ENCODE peak calls at places on chromosomes 3 and 15, in seven cellular contexts. N, V, S, D, K, Q and R are unnamed samples.
A peak's percentile ranks its signal among the peaks of the same experiment; 100 is the strongest.

GRCh38 chr15:65245096-65245849 is 34.0 kb upstream of the CILP start:
- DNase-seq in Q (no peak), S (peak; percentile 88), D (no peak), V (peak; percentile 93), N (no peak), K (no peak), R (no peak)

GRCh38 chr3:143464850-143465249 is 345.3 kb downstream of the CHST2 start:
- DNase-seq in K (no peak), V (no peak), Q (no peak), N (no peak), S (peak; percentile 14), D (no peak), R (no peak)

GRCh38 chr3:182259579-182259978 is 533.7 kb upstream of the ATP11B start:
- DNase-seq in N (peak; percentile 54), V (no peak), D (peak; percentile 66), Q (no peak), S (no peak), K (no peak), R (no peak)

GRCh38 chr15:39592500-39592899 is 11.6 kb downstream of the THBS1 start:
- DNase-seq in K (no peak), Q (no peak), N (no peak), D (no peak), S (peak; percentile 59), V (peak; percentile 55), R (no peak)

GRCh38 chr15:88690331-88690730 is 51.5 kb downstream of the ISG20 start:
- DNase-seq in S (no peak), D (no peak), K (no peak), N (no peak), V (no peak), Q (no peak), R (no peak)

GRCh38 chr3:171187706-171188290 is 161.3 kb upstream of the SLC2A2 start:
- DNase-seq in N (no peak), V (peak; percentile 48), D (no peak), S (peak; percentile 48), Q (peak; percentile 50), K (peak; percentile 72), R (peak; percentile 30)

GRCh38 chr3:68771683-68772082 is 160.7 kb downstream of the TAFA4 start:
- DNase-seq in V (no peak), N (no peak), Q (peak; percentile 64), D (no peak), S (no peak), K (no peak), R (no peak)

GRCh38 chr3:52230461-52230860 is 5.0 kb upstream of the TLR9 start:
- DNase-seq in V (no peak), D (no peak), K (no peak), Q (no peak), S (no peak), N (no peak), R (no peak)

GRCh38 chr3:117688583-117688982 is 979.0 kb downstream of the TUSC7 start:
- DNase-seq in S (no peak), V (no peak), K (no peak), N (no peak), D (peak; percentile 38), Q (no peak), R (no peak)

DNA sequence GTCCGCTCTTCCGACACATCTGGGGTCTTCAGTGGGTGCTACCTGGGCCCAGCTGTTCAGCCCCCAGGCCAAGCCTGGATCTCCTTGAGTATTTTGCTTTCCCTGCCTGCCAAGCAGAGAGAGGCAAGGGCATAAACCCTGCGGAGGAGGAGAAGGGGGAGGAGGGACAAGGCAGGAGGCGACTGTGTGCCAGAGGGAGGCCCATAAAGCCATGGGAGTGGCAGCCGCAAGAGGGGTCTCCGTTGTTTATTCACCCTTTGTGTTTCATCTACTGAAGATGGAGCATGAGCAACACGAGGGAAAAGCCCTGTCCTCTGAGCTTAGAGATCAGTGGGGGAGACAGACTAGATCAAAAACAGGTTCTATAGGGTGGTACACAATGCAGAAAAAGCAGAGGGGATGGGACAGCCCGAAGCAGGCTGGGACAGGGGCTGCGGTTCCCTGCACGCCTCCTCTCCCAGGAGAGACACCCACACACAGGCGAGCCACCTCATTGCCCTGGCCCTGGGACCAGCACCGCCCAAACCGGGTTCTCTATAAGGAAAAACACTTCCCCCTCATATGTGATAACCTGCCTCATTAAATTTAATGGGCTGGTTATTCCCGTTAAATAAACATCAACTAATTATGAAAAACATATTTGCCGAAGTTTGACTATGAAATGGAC is 14.5 kb upstream of the PLXNA1 start:
- DNase-seq in N (no peak), D (no peak), S (no peak), K (no peak), V (no peak), Q (no peak), R (no peak)
- H2AK5ac ChIP-seq in N (no peak overlapping the region), D (no peak overlapping the region), S (no peak overlapping the region), K (no peak overlapping the region), V (no peak overlapping the region), Q (no peak overlapping the region), R (no peak overlapping the region)

DNA sequence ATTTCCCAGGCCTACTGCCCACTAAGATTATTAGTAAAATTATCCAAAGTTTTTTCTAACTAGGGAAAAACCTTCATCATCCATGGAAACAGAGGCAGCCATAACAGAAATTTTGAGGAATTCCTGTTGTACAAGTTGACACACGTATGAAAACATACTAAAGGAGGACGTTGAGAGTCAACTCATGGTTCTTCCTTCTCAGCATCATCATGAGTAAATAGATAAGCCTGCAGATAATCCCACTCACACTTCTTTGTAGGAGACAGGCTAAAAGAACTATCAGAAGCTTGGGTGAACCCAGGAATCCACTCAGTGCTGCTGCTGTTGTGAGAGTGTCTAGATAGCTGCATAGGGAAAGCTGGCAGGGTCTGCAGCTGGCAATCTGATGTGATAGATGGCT is 694.8 kb upstream of the NR2F2 start:
- DNase-seq in N (no peak), V (no peak), K (no peak), Q (no peak), D (no peak), S (no peak), R (no peak)
- H3K18ac ChIP-seq in N (no peak overlapping the region), V (no peak overlapping the region), K (no peak overlapping the region), Q (no peak overlapping the region), D (no peak overlapping the region), S (no peak overlapping the region), R (no peak overlapping the region)

GRCh38 chr3:195259146-195259563 is 11.8 kb downstream of the XXYLT1 start:
- DNase-seq in V (peak; percentile 72), D (no peak), K (peak; percentile 79), N (peak; percentile 76), S (peak; percentile 32), Q (no peak), R (no peak)
- H3K9ac ChIP-seq in V (peak overlapping the region; percentile 90), D (no peak overlapping the region), K (peak overlapping the region; percentile 85), N (no peak overlapping the region), S (peak overlapping the region; percentile 73), Q (peak overlapping the region; percentile 18), R (peak overlapping the region; percentile 86)

GRCh38 chr3:59163953-59164352 is 114.1 kb upstream of the CFAP20DC start:
- DNase-seq in D (no peak), S (no peak), N (no peak), Q (no peak), V (no peak), K (no peak), R (no peak)

GRCh38 chr3:59161048-59161447 is 111.2 kb upstream of the CFAP20DC start:
- DNase-seq in V (no peak), K (no peak), D (no peak), S (no peak), Q (no peak), N (no peak), R (no peak)
- H2AK5ac ChIP-seq in V (no peak overlapping the region), K (no peak overlapping the region), D (no peak overlapping the region), S (no peak overlapping the region), Q (no peak overlapping the region), N (no peak overlapping the region), R (no peak overlapping the region)